ENCODE peak calls at places on chromosomes 2 and 18, in four cellular contexts. B, T, J and U are unnamed samples.

GRCh38 chr2:184596819-184597411 is 1.4 kb upstream of the ZNF804A start:
- DNase-seq in T (no peak), J (peak), B (no peak), U (no peak)

GRCh38 chr2:156958374-156958773 is 299.1 kb upstream of the GALNT5 start:
- DNase-seq in J (no peak), B (no peak), T (no peak), U (no peak)

GRCh38 chr2:65055427-65056214 is 595 bp upstream of the CEP68 start:
- DNase-seq in B (peak), J (no peak), T (no peak), U (no peak)

GRCh38 chr18:56322403-56322802 is 316.0 kb downstream of the TXNL1 start:
- DNase-seq in J (no peak), B (no peak), T (no peak), U (peak)

GRCh38 chr2:71298914-71299313 is 32.7 kb upstream of the ZNF638 start:
- DNase-seq in J (no peak), B (no peak), T (no peak), U (no peak)

GRCh38 chr2:3147641-3148530 is 229.7 kb downstream of the EIPR1 start:
- DNase-seq in T (no peak), J (no peak), B (no peak), U (peak)

GRCh38 chr2:238462782-238463396 is 36.2 kb downstream of the ASB1 start:
- DNase-seq in T (peak), J (peak), B (peak), U (peak)

GRCh38 chr2:1645761-1646476 is 98.4 kb downstream of the PXDN start:
- DNase-seq in J (no peak), T (no peak), B (no peak), U (no peak)

GRCh38 chr2:98334439-98335078 is 11.7 kb upstream of the CNGA3 start:
- DNase-seq in T (no peak), B (peak), J (no peak), U (peak)

GRCh38 chr2:46719499-46719898 is 196.1 kb downstream of the MCFD2 start:
- DNase-seq in B (peak), T (no peak), J (no peak), U (no peak)

GRCh38 chr18:74831571-74832250 is 234.0 kb downstream of the ZNF407 start:
- DNase-seq in J (no peak), B (no peak), T (no peak), U (no peak)

GRCh38 chr2:150042844-150043503 is 444.5 kb downstream of the RND3 start:
- DNase-seq in T (no peak), J (no peak), B (no peak), U (no peak)

GRCh38 chr2:111616651-111617218 is 267.3 kb downstream of the ANAPC1 start:
- DNase-seq in B (no peak), T (no peak), J (no peak), U (no peak)

GRCh38 chr2:98436734-98437133 is 7.9 kb upstream of the INPP4A start:
- DNase-seq in J (no peak), B (no peak), T (no peak), U (no peak)

GRCh38 chr2:27702302-27702701 is 38.6 kb downstream of the SLC4A1AP start:
- DNase-seq in T (no peak), B (no peak), J (peak), U (no peak)

GRCh38 chr2:204849887-204850286 is 304.6 kb downstream of the PARD3B start:
- DNase-seq in T (no peak), J (no peak), B (no peak), U (no peak)

GRCh38 chr2:133346654-133347053 is 221.6 kb downstream of the NCKAP5 start:
- DNase-seq in J (no peak), B (no peak), T (no peak), U (no peak)

GRCh38 chr2:236745420-236746210 is 176.0 kb downstream of the ACKR3 start:
- DNase-seq in T (no peak), B (peak), J (peak), U (no peak)

GRCh38 chr2:32937602-32938450 is 8.9 kb upstream of the LTBP1 start:
- DNase-seq in B (no peak), T (no peak), J (no peak), U (no peak)

GRCh38 chr2:134181219-134181618 is 72.7 kb upstream of the MGAT5 start:
- DNase-seq in J (no peak), B (no peak), T (peak), U (no peak)

GRCh38 chr2:65396348-65397026 is 35.9 kb downstream of the SPRED2 start:
- DNase-seq in B (peak), T (no peak), J (peak), U (no peak)

GRCh38 chr18:63564576-63564975 is 22.4 kb downstream of the SERPINB12 start:
- DNase-seq in J (no peak), T (no peak), B (no peak), U (no peak)

GRCh38 chr2:241038374-241039180 is 40.2 kb downstream of the SNED1 start:
- DNase-seq in J (no peak), B (no peak), T (no peak), U (no peak)

GRCh38 chr18:79708412-79708811 is 28.8 kb downstream of the CTDP1 start:
- DNase-seq in T (no peak), J (no peak), B (no peak), U (no peak)

GRCh38 chr2:200618590-200619021 is 32.8 kb downstream of the AOX1 start:
- DNase-seq in T (no peak), J (no peak), B (no peak), U (peak)

GRCh38 chr2:200617089-200618050 is 31.6 kb downstream of the AOX1 start:
- DNase-seq in T (no peak), J (no peak), B (no peak), U (no peak)

GRCh38 chr2:200616656-200617055 is 30.8 kb downstream of the AOX1 start:
- DNase-seq in J (no peak), B (no peak), T (no peak), U (no peak)

GRCh38 chr2:200619275-200619674 is 33.5 kb downstream of the AOX1 start:
- DNase-seq in B (no peak), J (no peak), T (no peak), U (peak)

GRCh38 chr2:200618051-200618419 is 32.2 kb downstream of the AOX1 start:
- DNase-seq in T (no peak), J (no peak), B (no peak), U (no peak)
- TF ChIP-seq PBX3 in T (no peak), J (no peak), B (no peak), U (no peak)

DNA sequence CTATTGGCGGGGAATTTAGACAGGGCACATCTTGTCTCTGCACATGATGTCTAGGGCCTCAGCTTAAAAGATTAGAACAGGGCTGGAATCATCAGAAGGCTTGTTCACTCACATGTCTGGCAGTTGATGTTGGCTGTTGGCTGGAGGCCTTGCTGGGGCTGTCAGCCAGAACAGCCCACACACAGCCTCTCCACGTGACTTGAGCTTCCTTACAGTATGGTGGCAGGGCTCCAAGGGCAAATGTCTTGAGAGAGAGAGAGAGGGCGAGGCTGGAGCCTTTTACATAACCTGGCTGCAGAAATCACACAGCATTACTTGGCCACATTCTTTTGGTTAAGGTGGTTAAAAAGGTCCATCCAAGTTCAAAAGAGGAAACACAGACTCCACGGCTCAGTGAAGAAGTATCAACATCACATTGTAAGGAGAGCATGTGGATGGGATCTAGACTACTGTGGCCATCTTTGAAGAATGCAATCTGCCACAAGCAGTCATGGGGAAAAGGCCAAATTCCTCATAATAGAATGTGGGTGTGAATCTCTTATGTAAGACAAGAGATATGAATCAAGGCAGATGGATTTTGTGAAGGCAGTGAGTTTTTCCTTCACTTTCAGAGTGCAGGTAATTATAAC is 30.4 kb downstream of the SRSF7 start:
- DNase-seq in J (no peak), T (peak), B (no peak), U (no peak)
- TF ChIP-seq PBX3 in J (no peak), T (no peak), B (no peak), U (no peak)

DNA sequence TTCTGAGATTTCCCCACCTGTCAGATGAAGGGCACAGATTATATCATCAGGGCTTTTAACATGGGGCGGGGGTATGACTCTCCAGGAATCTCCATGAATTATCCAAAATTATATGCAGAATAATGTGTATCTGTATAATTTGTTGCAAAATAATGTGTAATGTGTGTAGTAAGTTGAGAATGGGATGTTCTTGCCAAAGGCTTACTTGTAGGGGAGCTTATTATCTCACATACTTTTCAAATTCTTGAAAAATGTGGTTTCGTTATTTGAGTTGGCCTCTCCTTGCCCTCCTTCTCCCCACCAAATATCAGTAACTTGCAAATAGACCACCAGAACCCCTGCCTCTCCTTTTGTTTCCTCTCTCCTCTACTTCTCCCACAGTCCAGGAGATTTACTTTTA is 35.6 kb downstream of the UBR3 start:
- DNase-seq in T (no peak), B (no peak), J (no peak), U (no peak)
- TF ChIP-seq PBX3 in T (no peak), B (no peak), J (no peak), U (no peak)

DNA sequence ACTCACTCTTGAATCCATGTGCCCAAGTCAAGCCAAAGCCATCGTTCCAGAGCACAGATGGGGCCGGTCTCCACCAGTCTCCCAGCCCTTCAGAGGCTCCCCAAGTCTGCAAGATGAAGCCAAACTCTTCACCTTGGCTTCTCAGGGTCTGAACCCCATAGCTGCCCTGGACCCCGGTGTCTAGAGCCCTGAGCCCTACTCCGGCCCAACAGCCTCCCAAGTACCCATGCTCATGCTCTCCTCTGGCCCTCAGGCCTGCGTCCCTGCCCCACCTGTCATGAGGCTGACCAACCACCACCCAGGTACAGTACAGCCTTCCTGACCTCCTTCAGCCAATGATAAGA is 46.0 kb downstream of the ZNF516 start:
- DNase-seq in T (no peak), J (no peak), B (no peak), U (no peak)
- TF ChIP-seq PBX3 in T (no peak), J (no peak), B (no peak), U (no peak)

DNA sequence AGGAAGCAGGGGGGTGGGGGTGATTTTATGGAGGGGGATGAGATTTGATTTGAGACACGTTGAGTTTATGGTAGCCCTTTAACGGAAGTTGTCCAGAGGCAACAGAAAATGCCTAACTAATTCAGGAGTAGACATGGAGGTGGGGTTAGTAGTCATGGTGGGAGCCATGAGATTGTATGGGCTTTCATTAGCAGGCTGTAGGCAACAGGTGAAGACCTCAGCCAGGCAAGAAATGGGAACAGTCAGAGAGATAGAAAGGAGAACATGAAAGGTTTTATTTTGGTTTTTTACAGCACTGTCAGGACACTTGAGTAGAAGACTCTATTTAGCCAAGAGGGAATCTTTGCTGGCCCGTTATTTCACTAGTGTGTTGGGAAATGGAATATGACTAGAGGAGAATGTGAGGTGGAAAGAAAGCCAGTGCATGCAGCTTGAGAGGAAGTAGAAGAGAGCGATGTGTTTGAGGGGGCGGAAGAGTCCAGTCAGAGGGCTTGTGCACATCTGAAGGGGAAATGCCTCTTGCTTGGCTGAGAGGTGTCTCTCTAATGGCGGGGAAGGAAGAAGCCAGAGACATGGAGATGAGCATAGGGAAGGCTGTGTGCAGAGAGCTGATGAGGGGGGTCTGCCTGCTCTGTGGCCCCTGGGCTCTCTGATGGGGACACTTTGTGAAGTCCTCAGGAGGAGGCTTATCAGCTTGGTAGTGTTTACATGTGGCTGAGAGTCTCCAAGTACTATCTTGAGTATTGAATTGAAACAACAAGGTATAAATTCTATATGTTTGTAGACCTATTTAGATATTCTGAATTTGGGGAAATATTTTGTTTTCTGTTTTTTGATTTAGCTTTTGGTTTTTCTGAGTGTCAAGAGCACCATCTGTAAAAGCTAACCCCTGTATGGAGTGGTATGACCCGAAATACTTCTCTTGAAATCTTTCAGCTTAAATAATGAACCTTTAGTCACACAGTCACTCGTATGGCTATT is 66.9 kb upstream of the ITM2C start:
- DNase-seq in J (no peak), B (no peak), T (no peak), U (no peak)
- TF ChIP-seq PBX3 in J (no peak), B (no peak), T (no peak), U (no peak)